ENCODE peak calls at places on chromosome 15, in seven cellular contexts. One of them, this sample, is unnamed.

GRCh38 chr15:95698230-95698629 is 632.3 kb upstream of the NR2F2 start:
- DNase-seq in cardiac fibroblast: no peak
- DNase-seq in activated CD4-positive, alpha-beta T cell treated with anti-CD3 and anti-CD28 coated beads, Interleukin-2, amount 50 U/mL, for 4 hours: no peak
- DNase-seq in substantia nigra: no peak
- DNase-seq in left ventricle myocardium inferior: no peak
- DNase-seq in Peyer's patch: no peak
- DNase-seq in stimulated activated CD4-positive, alpha-beta T cell treated with anti-CD3 and anti-CD28 coated beads, Interleukin-2, amount 100 ng/mL, for 48 hours: no peak
- DNase-seq in this sample: no peak

GRCh38 chr15:92091155-92091734 is 237.7 kb downstream of the SLCO3A1 start:
- DNase-seq in left ventricle myocardium inferior: no peak
- DNase-seq in substantia nigra: no peak
- DNase-seq in cardiac fibroblast: peak; percentile 39
- DNase-seq in activated CD4-positive, alpha-beta T cell treated with anti-CD3 and anti-CD28 coated beads, Interleukin-2, amount 50 U/mL, for 4 hours: no peak
- DNase-seq in stimulated activated CD4-positive, alpha-beta T cell treated with anti-CD3 and anti-CD28 coated beads, Interleukin-2, amount 100 ng/mL, for 48 hours: no peak
- DNase-seq in Peyer's patch: no peak
- DNase-seq in this sample: no peak

GRCh38 chr15:34335176-34335575 is 2.4 kb downstream of the SLC12A6 start:
- DNase-seq in activated CD4-positive, alpha-beta T cell treated with anti-CD3 and anti-CD28 coated beads, Interleukin-2, amount 50 U/mL, for 4 hours: no peak
- DNase-seq in left ventricle myocardium inferior: no peak
- DNase-seq in stimulated activated CD4-positive, alpha-beta T cell treated with anti-CD3 and anti-CD28 coated beads, Interleukin-2, amount 100 ng/mL, for 48 hours: no peak
- DNase-seq in substantia nigra: no peak
- DNase-seq in cardiac fibroblast: peak; percentile 74
- DNase-seq in Peyer's patch: no peak
- DNase-seq in this sample: no peak

GRCh38 chr15:33226559-33227181 is 32.2 kb upstream of the FMN1 start:
- DNase-seq in Peyer's patch: no peak
- DNase-seq in activated CD4-positive, alpha-beta T cell treated with anti-CD3 and anti-CD28 coated beads, Interleukin-2, amount 50 U/mL, for 4 hours: peak; percentile 55
- DNase-seq in substantia nigra: no peak
- DNase-seq in left ventricle myocardium inferior: no peak
- DNase-seq in cardiac fibroblast: peak; percentile 40
- DNase-seq in stimulated activated CD4-positive, alpha-beta T cell treated with anti-CD3 and anti-CD28 coated beads, Interleukin-2, amount 100 ng/mL, for 48 hours: peak; percentile 42
- DNase-seq in this sample: no peak

GRCh38 chr15:39488498-39488897 is 92.4 kb upstream of the THBS1 start:
- DNase-seq in stimulated activated CD4-positive, alpha-beta T cell treated with anti-CD3 and anti-CD28 coated beads, Interleukin-2, amount 100 ng/mL, for 48 hours: no peak
- DNase-seq in left ventricle myocardium inferior: peak; percentile 29
- DNase-seq in cardiac fibroblast: no peak
- DNase-seq in Peyer's patch: no peak
- DNase-seq in activated CD4-positive, alpha-beta T cell treated with anti-CD3 and anti-CD28 coated beads, Interleukin-2, amount 50 U/mL, for 4 hours: no peak
- DNase-seq in substantia nigra: no peak
- DNase-seq in this sample: no peak

GRCh38 chr15:97986781-97987180 is 26.3 kb downstream of the ARRDC4 start:
- DNase-seq in left ventricle myocardium inferior: no peak
- DNase-seq in substantia nigra: no peak
- DNase-seq in stimulated activated CD4-positive, alpha-beta T cell treated with anti-CD3 and anti-CD28 coated beads, Interleukin-2, amount 100 ng/mL, for 48 hours: no peak
- DNase-seq in Peyer's patch: no peak
- DNase-seq in cardiac fibroblast: no peak
- DNase-seq in activated CD4-positive, alpha-beta T cell treated with anti-CD3 and anti-CD28 coated beads, Interleukin-2, amount 50 U/mL, for 4 hours: no peak
- DNase-seq in this sample: no peak

GRCh38 chr15:32838820-32839219 is 121.0 kb downstream of the GREM1 start:
- DNase-seq in left ventricle myocardium inferior: no peak
- DNase-seq in stimulated activated CD4-positive, alpha-beta T cell treated with anti-CD3 and anti-CD28 coated beads, Interleukin-2, amount 100 ng/mL, for 48 hours: no peak
- DNase-seq in cardiac fibroblast: peak; percentile 96
- DNase-seq in substantia nigra: peak; percentile 4
- DNase-seq in Peyer's patch: no peak
- DNase-seq in activated CD4-positive, alpha-beta T cell treated with anti-CD3 and anti-CD28 coated beads, Interleukin-2, amount 50 U/mL, for 4 hours: no peak
- DNase-seq in this sample: no peak

GRCh38 chr15:40787991-40788390 is 18.2 kb downstream of the C15orf62 start:
- DNase-seq in activated CD4-positive, alpha-beta T cell treated with anti-CD3 and anti-CD28 coated beads, Interleukin-2, amount 50 U/mL, for 4 hours: no peak
- DNase-seq in left ventricle myocardium inferior: no peak
- DNase-seq in cardiac fibroblast: no peak
- DNase-seq in stimulated activated CD4-positive, alpha-beta T cell treated with anti-CD3 and anti-CD28 coated beads, Interleukin-2, amount 100 ng/mL, for 48 hours: no peak
- DNase-seq in substantia nigra: no peak
- DNase-seq in Peyer's patch: no peak
- DNase-seq in this sample: no peak

GRCh38 chr15:48358229-48358641 is 27.0 kb downstream of the DUT start:
- DNase-seq in left ventricle myocardium inferior: no peak
- DNase-seq in substantia nigra: no peak
- DNase-seq in cardiac fibroblast: peak; percentile 72
- DNase-seq in stimulated activated CD4-positive, alpha-beta T cell treated with anti-CD3 and anti-CD28 coated beads, Interleukin-2, amount 100 ng/mL, for 48 hours: no peak
- DNase-seq in activated CD4-positive, alpha-beta T cell treated with anti-CD3 and anti-CD28 coated beads, Interleukin-2, amount 50 U/mL, for 4 hours: no peak
- DNase-seq in Peyer's patch: no peak
- DNase-seq in this sample: no peak

GRCh38 chr15:74799843-74800558 is 12.6 kb upstream of the LMAN1L start:
- DNase-seq in stimulated activated CD4-positive, alpha-beta T cell treated with anti-CD3 and anti-CD28 coated beads, Interleukin-2, amount 100 ng/mL, for 48 hours: peak; percentile 85
- DNase-seq in activated CD4-positive, alpha-beta T cell treated with anti-CD3 and anti-CD28 coated beads, Interleukin-2, amount 50 U/mL, for 4 hours: peak; percentile 84
- DNase-seq in substantia nigra: peak; percentile 77
- DNase-seq in cardiac fibroblast: peak; percentile 71
- DNase-seq in Peyer's patch: peak; percentile 86
- DNase-seq in left ventricle myocardium inferior: peak; percentile 77
- DNase-seq in this sample: peak; percentile 97

GRCh38 chr15:88484781-88485246 is 17.3 kb downstream of the MRPS11 start:
- DNase-seq in substantia nigra: no peak
- DNase-seq in activated CD4-positive, alpha-beta T cell treated with anti-CD3 and anti-CD28 coated beads, Interleukin-2, amount 50 U/mL, for 4 hours: no peak
- DNase-seq in cardiac fibroblast: peak; percentile 41
- DNase-seq in Peyer's patch: no peak
- DNase-seq in left ventricle myocardium inferior: no peak
- DNase-seq in stimulated activated CD4-positive, alpha-beta T cell treated with anti-CD3 and anti-CD28 coated beads, Interleukin-2, amount 100 ng/mL, for 48 hours: no peak
- DNase-seq in this sample: no peak

GRCh38 chr15:75200765-75201608 is 695 bp upstream of the C15orf39 start:
- DNase-seq in cardiac fibroblast: peak; percentile 35
- DNase-seq in Peyer's patch: peak; percentile 68
- DNase-seq in stimulated activated CD4-positive, alpha-beta T cell treated with anti-CD3 and anti-CD28 coated beads, Interleukin-2, amount 100 ng/mL, for 48 hours: no peak
- DNase-seq in activated CD4-positive, alpha-beta T cell treated with anti-CD3 and anti-CD28 coated beads, Interleukin-2, amount 50 U/mL, for 4 hours: peak; percentile 64
- DNase-seq in left ventricle myocardium inferior: no peak
- DNase-seq in substantia nigra: no peak
- DNase-seq in this sample: no peak

GRCh38 chr15:98501632-98502031 is 146.7 kb upstream of the IGF1R start:
- DNase-seq in left ventricle myocardium inferior: no peak
- DNase-seq in substantia nigra: no peak
- DNase-seq in Peyer's patch: no peak
- DNase-seq in stimulated activated CD4-positive, alpha-beta T cell treated with anti-CD3 and anti-CD28 coated beads, Interleukin-2, amount 100 ng/mL, for 48 hours: no peak
- DNase-seq in activated CD4-positive, alpha-beta T cell treated with anti-CD3 and anti-CD28 coated beads, Interleukin-2, amount 50 U/mL, for 4 hours: no peak
- DNase-seq in cardiac fibroblast: no peak
- DNase-seq in this sample: no peak

GRCh38 chr15:81897011-81897677 is 148.7 kb downstream of the MEX3B start:
- DNase-seq in left ventricle myocardium inferior: no peak
- DNase-seq in activated CD4-positive, alpha-beta T cell treated with anti-CD3 and anti-CD28 coated beads, Interleukin-2, amount 50 U/mL, for 4 hours: no peak
- DNase-seq in Peyer's patch: no peak
- DNase-seq in stimulated activated CD4-positive, alpha-beta T cell treated with anti-CD3 and anti-CD28 coated beads, Interleukin-2, amount 100 ng/mL, for 48 hours: no peak
- DNase-seq in substantia nigra: no peak
- DNase-seq in cardiac fibroblast: peak; percentile 59
- DNase-seq in this sample: no peak

GRCh38 chr15:66109826-66110225 is 143.7 kb downstream of the MEGF11 start:
- DNase-seq in stimulated activated CD4-positive, alpha-beta T cell treated with anti-CD3 and anti-CD28 coated beads, Interleukin-2, amount 100 ng/mL, for 48 hours: no peak
- DNase-seq in cardiac fibroblast: no peak
- DNase-seq in activated CD4-positive, alpha-beta T cell treated with anti-CD3 and anti-CD28 coated beads, Interleukin-2, amount 50 U/mL, for 4 hours: no peak
- DNase-seq in substantia nigra: no peak
- DNase-seq in left ventricle myocardium inferior: no peak
- DNase-seq in Peyer's patch: no peak
- DNase-seq in this sample: no peak

GRCh38 chr15:66698971-66699370 is 3.1 kb upstream of the SMAD6 start:
- DNase-seq in activated CD4-positive, alpha-beta T cell treated with anti-CD3 and anti-CD28 coated beads, Interleukin-2, amount 50 U/mL, for 4 hours: no peak
- DNase-seq in cardiac fibroblast: no peak
- DNase-seq in stimulated activated CD4-positive, alpha-beta T cell treated with anti-CD3 and anti-CD28 coated beads, Interleukin-2, amount 100 ng/mL, for 48 hours: no peak
- DNase-seq in substantia nigra: no peak
- DNase-seq in Peyer's patch: no peak
- DNase-seq in left ventricle myocardium inferior: no peak
- DNase-seq in this sample: no peak

GRCh38 chr15:99076109-99076508 is 28.8 kb upstream of the SYNM start:
- DNase-seq in cardiac fibroblast: no peak
- DNase-seq in substantia nigra: no peak
- DNase-seq in activated CD4-positive, alpha-beta T cell treated with anti-CD3 and anti-CD28 coated beads, Interleukin-2, amount 50 U/mL, for 4 hours: no peak
- DNase-seq in Peyer's patch: no peak
- DNase-seq in left ventricle myocardium inferior: no peak
- DNase-seq in stimulated activated CD4-positive, alpha-beta T cell treated with anti-CD3 and anti-CD28 coated beads, Interleukin-2, amount 100 ng/mL, for 48 hours: no peak
- DNase-seq in this sample: no peak

GRCh38 chr15:34514251-34514760 is 69.1 kb downstream of the GOLGA8B start:
- DNase-seq in stimulated activated CD4-positive, alpha-beta T cell treated with anti-CD3 and anti-CD28 coated beads, Interleukin-2, amount 100 ng/mL, for 48 hours: peak; percentile 9
- DNase-seq in left ventricle myocardium inferior: peak; percentile 55
- DNase-seq in cardiac fibroblast: no peak
- DNase-seq in substantia nigra: peak; percentile 40
- DNase-seq in Peyer's patch: no peak
- DNase-seq in activated CD4-positive, alpha-beta T cell treated with anti-CD3 and anti-CD28 coated beads, Interleukin-2, amount 50 U/mL, for 4 hours: no peak
- DNase-seq in this sample: no peak

GRCh38 chr15:42283671-42284070 is 10.4 kb upstream of the TMEM87A start:
- DNase-seq in stimulated activated CD4-positive, alpha-beta T cell treated with anti-CD3 and anti-CD28 coated beads, Interleukin-2, amount 100 ng/mL, for 48 hours: no peak
- DNase-seq in cardiac fibroblast: no peak
- DNase-seq in Peyer's patch: no peak
- DNase-seq in left ventricle myocardium inferior: no peak
- DNase-seq in substantia nigra: no peak
- DNase-seq in activated CD4-positive, alpha-beta T cell treated with anti-CD3 and anti-CD28 coated beads, Interleukin-2, amount 50 U/mL, for 4 hours: no peak
- DNase-seq in this sample: no peak

GRCh38 chr15:38260077-38260476 is 7.4 kb downstream of the SPRED1 start:
- DNase-seq in cardiac fibroblast: peak; percentile 46
- DNase-seq in Peyer's patch: no peak
- DNase-seq in activated CD4-positive, alpha-beta T cell treated with anti-CD3 and anti-CD28 coated beads, Interleukin-2, amount 50 U/mL, for 4 hours: no peak
- DNase-seq in left ventricle myocardium inferior: no peak
- DNase-seq in stimulated activated CD4-positive, alpha-beta T cell treated with anti-CD3 and anti-CD28 coated beads, Interleukin-2, amount 100 ng/mL, for 48 hours: no peak
- DNase-seq in substantia nigra: no peak
- DNase-seq in this sample: no peak

GRCh38 chr15:49675051-49675450 is 54.2 kb downstream of the DTWD1 start:
- DNase-seq in activated CD4-positive, alpha-beta T cell treated with anti-CD3 and anti-CD28 coated beads, Interleukin-2, amount 50 U/mL, for 4 hours: no peak
- DNase-seq in cardiac fibroblast: peak; percentile 95
- DNase-seq in left ventricle myocardium inferior: no peak
- DNase-seq in Peyer's patch: no peak
- DNase-seq in substantia nigra: no peak
- DNase-seq in stimulated activated CD4-positive, alpha-beta T cell treated with anti-CD3 and anti-CD28 coated beads, Interleukin-2, amount 100 ng/mL, for 48 hours: no peak
- DNase-seq in this sample: no peak

GRCh38 chr15:63487076-63487757 is 17.2 kb upstream of the USP3 start:
- DNase-seq in stimulated activated CD4-positive, alpha-beta T cell treated with anti-CD3 and anti-CD28 coated beads, Interleukin-2, amount 100 ng/mL, for 48 hours: peak; percentile 92
- DNase-seq in substantia nigra: peak; percentile 80
- DNase-seq in left ventricle myocardium inferior: peak; percentile 90
- DNase-seq in activated CD4-positive, alpha-beta T cell treated with anti-CD3 and anti-CD28 coated beads, Interleukin-2, amount 50 U/mL, for 4 hours: peak; percentile 91
- DNase-seq in Peyer's patch: peak; percentile 93
- DNase-seq in cardiac fibroblast: peak; percentile 80
- DNase-seq in this sample: peak; percentile 79

GRCh38 chr15:85692873-85693272 is 101.9 kb downstream of the KLHL25 start:
- DNase-seq in substantia nigra: no peak
- DNase-seq in activated CD4-positive, alpha-beta T cell treated with anti-CD3 and anti-CD28 coated beads, Interleukin-2, amount 50 U/mL, for 4 hours: no peak
- DNase-seq in stimulated activated CD4-positive, alpha-beta T cell treated with anti-CD3 and anti-CD28 coated beads, Interleukin-2, amount 100 ng/mL, for 48 hours: no peak
- DNase-seq in cardiac fibroblast: no peak
- DNase-seq in Peyer's patch: peak; percentile 65
- DNase-seq in left ventricle myocardium inferior: no peak
- DNase-seq in this sample: no peak

GRCh38 chr15:94079459-94079858 is 151.9 kb upstream of the MCTP2 start:
- DNase-seq in stimulated activated CD4-positive, alpha-beta T cell treated with anti-CD3 and anti-CD28 coated beads, Interleukin-2, amount 100 ng/mL, for 48 hours: no peak
- DNase-seq in left ventricle myocardium inferior: no peak
- DNase-seq in cardiac fibroblast: no peak
- DNase-seq in activated CD4-positive, alpha-beta T cell treated with anti-CD3 and anti-CD28 coated beads, Interleukin-2, amount 50 U/mL, for 4 hours: no peak
- DNase-seq in substantia nigra: no peak
- DNase-seq in Peyer's patch: no peak
- DNase-seq in this sample: no peak

GRCh38 chr15:23038741-23039150 is 623 bp downstream of the TUBGCP5 start:
- DNase-seq in substantia nigra: no peak
- DNase-seq in activated CD4-positive, alpha-beta T cell treated with anti-CD3 and anti-CD28 coated beads, Interleukin-2, amount 50 U/mL, for 4 hours: no peak
- DNase-seq in cardiac fibroblast: peak; percentile 70
- DNase-seq in stimulated activated CD4-positive, alpha-beta T cell treated with anti-CD3 and anti-CD28 coated beads, Interleukin-2, amount 100 ng/mL, for 48 hours: no peak
- DNase-seq in left ventricle myocardium inferior: no peak
- DNase-seq in Peyer's patch: no peak
- DNase-seq in this sample: no peak

GRCh38 chr15:41888662-41889253 is 5.1 kb downstream of the SPTBN5 start:
- DNase-seq in activated CD4-positive, alpha-beta T cell treated with anti-CD3 and anti-CD28 coated beads, Interleukin-2, amount 50 U/mL, for 4 hours: no peak
- DNase-seq in stimulated activated CD4-positive, alpha-beta T cell treated with anti-CD3 and anti-CD28 coated beads, Interleukin-2, amount 100 ng/mL, for 48 hours: no peak
- DNase-seq in cardiac fibroblast: no peak
- DNase-seq in left ventricle myocardium inferior: no peak
- DNase-seq in substantia nigra: no peak
- DNase-seq in Peyer's patch: no peak
- DNase-seq in this sample: no peak

GRCh38 chr15:81299630-81300273 is 24.2 kb downstream of the STARD5 start:
- DNase-seq in substantia nigra: no peak
- DNase-seq in cardiac fibroblast: no peak
- DNase-seq in activated CD4-positive, alpha-beta T cell treated with anti-CD3 and anti-CD28 coated beads, Interleukin-2, amount 50 U/mL, for 4 hours: no peak
- DNase-seq in Peyer's patch: peak; percentile 46
- DNase-seq in stimulated activated CD4-positive, alpha-beta T cell treated with anti-CD3 and anti-CD28 coated beads, Interleukin-2, amount 100 ng/mL, for 48 hours: no peak
- DNase-seq in left ventricle myocardium inferior: no peak
- DNase-seq in this sample: no peak

GRCh38 chr15:101650145-101650544 is 2.0 kb downstream of the TM2D3 start:
- DNase-seq in cardiac fibroblast: no peak
- DNase-seq in activated CD4-positive, alpha-beta T cell treated with anti-CD3 and anti-CD28 coated beads, Interleukin-2, amount 50 U/mL, for 4 hours: no peak
- DNase-seq in substantia nigra: no peak
- DNase-seq in left ventricle myocardium inferior: no peak
- DNase-seq in Peyer's patch: no peak
- DNase-seq in stimulated activated CD4-positive, alpha-beta T cell treated with anti-CD3 and anti-CD28 coated beads, Interleukin-2, amount 100 ng/mL, for 48 hours: no peak
- DNase-seq in this sample: no peak

GRCh38 chr15:31248263-31248662 is 78.4 kb upstream of the KLF13 start:
- DNase-seq in left ventricle myocardium inferior: no peak
- DNase-seq in substantia nigra: no peak
- DNase-seq in activated CD4-positive, alpha-beta T cell treated with anti-CD3 and anti-CD28 coated beads, Interleukin-2, amount 50 U/mL, for 4 hours: no peak
- DNase-seq in Peyer's patch: no peak
- DNase-seq in cardiac fibroblast: no peak
- DNase-seq in stimulated activated CD4-positive, alpha-beta T cell treated with anti-CD3 and anti-CD28 coated beads, Interleukin-2, amount 100 ng/mL, for 48 hours: no peak
- DNase-seq in this sample: no peak

GRCh38 chr15:40241305-40242215 is 2.7 kb downstream of the PAK6 start:
- DNase-seq in activated CD4-positive, alpha-beta T cell treated with anti-CD3 and anti-CD28 coated beads, Interleukin-2, amount 50 U/mL, for 4 hours: no peak
- DNase-seq in substantia nigra: no peak
- DNase-seq in stimulated activated CD4-positive, alpha-beta T cell treated with anti-CD3 and anti-CD28 coated beads, Interleukin-2, amount 100 ng/mL, for 48 hours: no peak
- DNase-seq in cardiac fibroblast: no peak
- DNase-seq in Peyer's patch: peak; percentile 8
- DNase-seq in left ventricle myocardium inferior: no peak
- DNase-seq in this sample: no peak

GRCh38 chr15:61227269-61228024 is 1.7 kb downstream of the RORA start:
- DNase-seq in left ventricle myocardium inferior: no peak
- DNase-seq in substantia nigra: peak; percentile 5
- DNase-seq in cardiac fibroblast: peak; percentile 59
- DNase-seq in Peyer's patch: no peak
- DNase-seq in stimulated activated CD4-positive, alpha-beta T cell treated with anti-CD3 and anti-CD28 coated beads, Interleukin-2, amount 100 ng/mL, for 48 hours: no peak
- DNase-seq in activated CD4-positive, alpha-beta T cell treated with anti-CD3 and anti-CD28 coated beads, Interleukin-2, amount 50 U/mL, for 4 hours: no peak
- DNase-seq in this sample: no peak

GRCh38 chr15:92902723-92903587 is 2.8 kb downstream of the CHD2 start:
- DNase-seq in cardiac fibroblast: peak; percentile 40
- DNase-seq in left ventricle myocardium inferior: no peak
- DNase-seq in substantia nigra: no peak
- DNase-seq in activated CD4-positive, alpha-beta T cell treated with anti-CD3 and anti-CD28 coated beads, Interleukin-2, amount 50 U/mL, for 4 hours: no peak
- DNase-seq in stimulated activated CD4-positive, alpha-beta T cell treated with anti-CD3 and anti-CD28 coated beads, Interleukin-2, amount 100 ng/mL, for 48 hours: no peak
- DNase-seq in Peyer's patch: no peak
- DNase-seq in this sample: no peak

GRCh38 chr15:42772126-42772525 is 35.2 kb upstream of the CDAN1 start:
- DNase-seq in activated CD4-positive, alpha-beta T cell treated with anti-CD3 and anti-CD28 coated beads, Interleukin-2, amount 50 U/mL, for 4 hours: no peak
- DNase-seq in cardiac fibroblast: peak; percentile 2
- DNase-seq in stimulated activated CD4-positive, alpha-beta T cell treated with anti-CD3 and anti-CD28 coated beads, Interleukin-2, amount 100 ng/mL, for 48 hours: no peak
- DNase-seq in substantia nigra: no peak
- DNase-seq in Peyer's patch: no peak
- DNase-seq in left ventricle myocardium inferior: peak; percentile 20
- DNase-seq in this sample: no peak

GRCh38 chr15:98703291-98703690 is 55.0 kb downstream of the IGF1R start:
- DNase-seq in cardiac fibroblast: no peak
- DNase-seq in stimulated activated CD4-positive, alpha-beta T cell treated with anti-CD3 and anti-CD28 coated beads, Interleukin-2, amount 100 ng/mL, for 48 hours: no peak
- DNase-seq in substantia nigra: no peak
- DNase-seq in activated CD4-positive, alpha-beta T cell treated with anti-CD3 and anti-CD28 coated beads, Interleukin-2, amount 50 U/mL, for 4 hours: no peak
- DNase-seq in Peyer's patch: no peak
- DNase-seq in left ventricle myocardium inferior: no peak
- DNase-seq in this sample: no peak

This sample was measured in CD14-positive monocyte.